ENCODE peak calls at places on chromosomes 13 and 19, in eight cellular contexts. X is EL, M is GM23338, R is T-helper 1 cell, F is GM13976, G is GDM1, I is dorsolateral prefrontal cortex, J is SHP77. H is an unnamed sample.

GRCh38 chr13:113855931-113856715 is 7.8 kb downstream of the GAS6 start:
- DNase-seq in X (no peak), M (no peak), R (no peak), F (no peak), G (no peak), I (peak; percentile 9), J (no peak), H (no peak)

GRCh38 chr19:10544753-10545251 is 1.1 kb downstream of the ATG4D start:
- DNase-seq in X (no peak), M (peak; percentile 29), R (no peak), F (peak; percentile 32), G (no peak), I (no peak), J (no peak), H (no peak)

GRCh38 chr13:20193924-20194631 is 1.3 kb upstream of the GJB2 start:
- DNase-seq in X (no peak), M (peak; percentile 52), R (no peak), F (peak; percentile 55), G (no peak), I (no peak), J (no peak), H (no peak)

GRCh38 chr13:50437252-50437651 is 406.2 kb downstream of the DLEU7 start:
- DNase-seq in X (peak; percentile 16), M (no peak), R (no peak), F (no peak), G (no peak), I (no peak), J (no peak), H (no peak)

GRCh38 chr13:113999618-113999910 is 25.7 kb upstream of the C13orf46 start:
- DNase-seq in X (no peak), M (no peak), R (no peak), F (no peak), G (no peak), I (no peak), J (no peak), H (no peak)

GRCh38 chr13:40640845-40641458 is 25.5 kb downstream of the FOXO1 start:
- DNase-seq in X (no peak), M (no peak), R (no peak), F (no peak), G (peak; percentile 70), I (no peak), J (no peak), H (no peak)

GRCh38 chr19:36120984-36121358 is 5.7 kb downstream of the TBCB start:
- DNase-seq in X (no peak), M (no peak), R (no peak), F (peak; percentile 9), G (no peak), I (no peak), J (no peak), H (no peak)

GRCh38 chr19:5850743-5851293 is 431 bp downstream of the FUT3 start:
- DNase-seq in X (peak; percentile 54), M (no peak), R (no peak), F (no peak), G (no peak), I (no peak), J (no peak), H (no peak)

GRCh38 chr13:79749985-79750551 is 269.1 kb downstream of the NDFIP2 start:
- DNase-seq in X (peak; percentile 95), M (peak; percentile 56), R (no peak), F (no peak), G (no peak), I (no peak), J (no peak), H (no peak)

GRCh38 chr13:76019421-76020044 is 383.4 kb downstream of the LMO7 start:
- DNase-seq in X (peak; percentile 4), M (peak; percentile 88), R (no peak), F (no peak), G (no peak), I (peak; percentile 71), J (no peak), H (no peak)

GRCh38 chr13:103671547-103671946 is 605.3 kb upstream of the SLC10A2 start:
- DNase-seq in X (no peak), M (no peak), R (no peak), F (no peak), G (no peak), I (no peak), J (no peak), H (no peak)

H was measured in SIG-M5.